ENCODE peak calls at places on chromosomes 4 and X, in six cellular contexts. One of them, this sample, is unnamed.

GRCh38 chr4:10664408-10664807 is 20.2 kb downstream of the CLNK start:
- DNase-seq in activated naive CD4-positive, alpha-beta T cell: no peak
- DNase-seq in naive thymus-derived CD8-positive, alpha-beta T cell: no peak
- DNase-seq in activated CD8-positive, alpha-beta memory T cell treated with anti-CD3 and anti-CD28 coated beads for 1 hour: no peak
- DNase-seq in activated naive CD8-positive, alpha-beta T cell treated with anti-CD3 and anti-CD28 coated beads, Interleukin-2, amount 50 U/mL, for 24 hours: no peak
- DNase-seq in fibroblast of the conjunctiva: peak
- DNase-seq in this sample: no peak

GRCh38 chr4:136687596-136687995 is 844.7 kb downstream of the PCDH18 start:
- DNase-seq in activated naive CD4-positive, alpha-beta T cell: no peak
- DNase-seq in naive thymus-derived CD8-positive, alpha-beta T cell: no peak
- DNase-seq in activated CD8-positive, alpha-beta memory T cell treated with anti-CD3 and anti-CD28 coated beads for 1 hour: no peak
- DNase-seq in activated naive CD8-positive, alpha-beta T cell treated with anti-CD3 and anti-CD28 coated beads, Interleukin-2, amount 50 U/mL, for 24 hours: no peak
- DNase-seq in fibroblast of the conjunctiva: no peak
- DNase-seq in this sample: no peak

GRCh38 chr4:173243917-173244658 is 75.5 kb downstream of the GALNT7 start:
- DNase-seq in activated naive CD4-positive, alpha-beta T cell: no peak
- DNase-seq in naive thymus-derived CD8-positive, alpha-beta T cell: no peak
- DNase-seq in activated CD8-positive, alpha-beta memory T cell treated with anti-CD3 and anti-CD28 coated beads for 1 hour: no peak
- DNase-seq in activated naive CD8-positive, alpha-beta T cell treated with anti-CD3 and anti-CD28 coated beads, Interleukin-2, amount 50 U/mL, for 24 hours: no peak
- DNase-seq in fibroblast of the conjunctiva: no peak
- DNase-seq in this sample: no peak

GRCh38 chr4:170001688-170002267 is 24.4 kb downstream of the MFAP3L start:
- DNase-seq in activated naive CD4-positive, alpha-beta T cell: no peak
- DNase-seq in naive thymus-derived CD8-positive, alpha-beta T cell: no peak
- DNase-seq in activated CD8-positive, alpha-beta memory T cell treated with anti-CD3 and anti-CD28 coated beads for 1 hour: no peak
- DNase-seq in activated naive CD8-positive, alpha-beta T cell treated with anti-CD3 and anti-CD28 coated beads, Interleukin-2, amount 50 U/mL, for 24 hours: no peak
- DNase-seq in fibroblast of the conjunctiva: no peak
- DNase-seq in this sample: no peak

GRCh38 chr4:20356565-20356964 is 104.9 kb downstream of the SLIT2 start:
- DNase-seq in activated naive CD4-positive, alpha-beta T cell: no peak
- DNase-seq in naive thymus-derived CD8-positive, alpha-beta T cell: no peak
- DNase-seq in activated CD8-positive, alpha-beta memory T cell treated with anti-CD3 and anti-CD28 coated beads for 1 hour: no peak
- DNase-seq in activated naive CD8-positive, alpha-beta T cell treated with anti-CD3 and anti-CD28 coated beads, Interleukin-2, amount 50 U/mL, for 24 hours: no peak
- DNase-seq in fibroblast of the conjunctiva: peak
- DNase-seq in this sample: no peak

GRCh38 chrX:9285342-9285771 is 179.5 kb upstream of the TBL1X start:
- DNase-seq in activated naive CD4-positive, alpha-beta T cell: peak
- DNase-seq in naive thymus-derived CD8-positive, alpha-beta T cell: no peak
- DNase-seq in activated CD8-positive, alpha-beta memory T cell treated with anti-CD3 and anti-CD28 coated beads for 1 hour: no peak
- DNase-seq in activated naive CD8-positive, alpha-beta T cell treated with anti-CD3 and anti-CD28 coated beads, Interleukin-2, amount 50 U/mL, for 24 hours: peak
- DNase-seq in fibroblast of the conjunctiva: no peak
- DNase-seq in this sample: peak

GRCh38 chr4:86670739-86671138 is 76.6 kb downstream of the PTPN13 start:
- DNase-seq in activated naive CD4-positive, alpha-beta T cell: no peak
- DNase-seq in naive thymus-derived CD8-positive, alpha-beta T cell: no peak
- DNase-seq in activated CD8-positive, alpha-beta memory T cell treated with anti-CD3 and anti-CD28 coated beads for 1 hour: no peak
- DNase-seq in activated naive CD8-positive, alpha-beta T cell treated with anti-CD3 and anti-CD28 coated beads, Interleukin-2, amount 50 U/mL, for 24 hours: no peak
- DNase-seq in fibroblast of the conjunctiva: peak
- DNase-seq in this sample: no peak

GRCh38 chrX:53456254-53456653 is 22.1 kb upstream of the HSD17B10 start:
- DNase-seq in activated naive CD4-positive, alpha-beta T cell: no peak
- DNase-seq in naive thymus-derived CD8-positive, alpha-beta T cell: no peak
- DNase-seq in activated CD8-positive, alpha-beta memory T cell treated with anti-CD3 and anti-CD28 coated beads for 1 hour: no peak
- DNase-seq in activated naive CD8-positive, alpha-beta T cell treated with anti-CD3 and anti-CD28 coated beads, Interleukin-2, amount 50 U/mL, for 24 hours: no peak
- DNase-seq in fibroblast of the conjunctiva: no peak
- DNase-seq in this sample: no peak

GRCh38 chr4:3338321-3338838 is 45.6 kb downstream of the RGS12 start:
- DNase-seq in activated naive CD4-positive, alpha-beta T cell: no peak
- DNase-seq in naive thymus-derived CD8-positive, alpha-beta T cell: no peak
- DNase-seq in activated CD8-positive, alpha-beta memory T cell treated with anti-CD3 and anti-CD28 coated beads for 1 hour: no peak
- DNase-seq in activated naive CD8-positive, alpha-beta T cell treated with anti-CD3 and anti-CD28 coated beads, Interleukin-2, amount 50 U/mL, for 24 hours: no peak
- DNase-seq in fibroblast of the conjunctiva: no peak
- DNase-seq in this sample: no peak

GRCh38 chrX:41110801-41111625 is 25.8 kb downstream of the USP9X start:
- DNase-seq in activated naive CD4-positive, alpha-beta T cell: no peak
- DNase-seq in naive thymus-derived CD8-positive, alpha-beta T cell: no peak
- DNase-seq in activated CD8-positive, alpha-beta memory T cell treated with anti-CD3 and anti-CD28 coated beads for 1 hour: no peak
- DNase-seq in activated naive CD8-positive, alpha-beta T cell treated with anti-CD3 and anti-CD28 coated beads, Interleukin-2, amount 50 U/mL, for 24 hours: no peak
- DNase-seq in fibroblast of the conjunctiva: no peak
- DNase-seq in this sample: no peak

GRCh38 chrX:76253432-76253831 is 80.6 kb downstream of the PBDC1 start:
- DNase-seq in activated naive CD4-positive, alpha-beta T cell: no peak
- DNase-seq in naive thymus-derived CD8-positive, alpha-beta T cell: peak
- DNase-seq in activated CD8-positive, alpha-beta memory T cell treated with anti-CD3 and anti-CD28 coated beads for 1 hour: peak
- DNase-seq in activated naive CD8-positive, alpha-beta T cell treated with anti-CD3 and anti-CD28 coated beads, Interleukin-2, amount 50 U/mL, for 24 hours: peak
- DNase-seq in fibroblast of the conjunctiva: peak
- DNase-seq in this sample: peak

GRCh38 chrX:51641421-51642021 is 22.8 kb upstream of the CENPVL3 start:
- DNase-seq in activated naive CD4-positive, alpha-beta T cell: no peak
- DNase-seq in naive thymus-derived CD8-positive, alpha-beta T cell: no peak
- DNase-seq in activated CD8-positive, alpha-beta memory T cell treated with anti-CD3 and anti-CD28 coated beads for 1 hour: no peak
- DNase-seq in activated naive CD8-positive, alpha-beta T cell treated with anti-CD3 and anti-CD28 coated beads, Interleukin-2, amount 50 U/mL, for 24 hours: no peak
- DNase-seq in fibroblast of the conjunctiva: peak
- DNase-seq in this sample: peak

GRCh38 chr4:186172551-186172950 is 18.8 kb upstream of the CYP4V2 start:
- DNase-seq in activated naive CD4-positive, alpha-beta T cell: no peak
- DNase-seq in naive thymus-derived CD8-positive, alpha-beta T cell: no peak
- DNase-seq in activated CD8-positive, alpha-beta memory T cell treated with anti-CD3 and anti-CD28 coated beads for 1 hour: no peak
- DNase-seq in activated naive CD8-positive, alpha-beta T cell treated with anti-CD3 and anti-CD28 coated beads, Interleukin-2, amount 50 U/mL, for 24 hours: no peak
- DNase-seq in fibroblast of the conjunctiva: no peak
- DNase-seq in this sample: no peak

GRCh38 chr4:7765676-7766075 is 174.0 kb downstream of the AFAP1 start:
- DNase-seq in activated naive CD4-positive, alpha-beta T cell: no peak
- DNase-seq in naive thymus-derived CD8-positive, alpha-beta T cell: peak
- DNase-seq in activated CD8-positive, alpha-beta memory T cell treated with anti-CD3 and anti-CD28 coated beads for 1 hour: no peak
- DNase-seq in activated naive CD8-positive, alpha-beta T cell treated with anti-CD3 and anti-CD28 coated beads, Interleukin-2, amount 50 U/mL, for 24 hours: no peak
- DNase-seq in fibroblast of the conjunctiva: no peak
- DNase-seq in this sample: no peak